ENCODE peak calls at places on chromosomes 16 and 17, in four cellular contexts. One of them, this sample, is unnamed.

GRCh38 chr16:31088459-31089183 is at the start of gene PRSS53:
- DNase-seq in upper lobe of left lung: no peak
- DNase-seq in SJSA1: no peak
- DNase-seq in adrenal gland: no peak
- DNase-seq in this sample: no peak

GRCh38 chr17:39197380-39198185 is at the start of gene CACNB1:
- DNase-seq in upper lobe of left lung: peak; percentile 92
- DNase-seq in SJSA1: peak; percentile 53
- DNase-seq in adrenal gland: peak; percentile 76
- DNase-seq in this sample: peak; percentile 83

GRCh38 chr16:86949116-86949515 is 368.1 kb downstream of the C16orf95 start:
- DNase-seq in upper lobe of left lung: no peak
- DNase-seq in SJSA1: no peak
- DNase-seq in adrenal gland: no peak
- DNase-seq in this sample: no peak

GRCh38 chr16:4016648-4017047 is 99.6 kb downstream of the ADCY9 start:
- DNase-seq in upper lobe of left lung: no peak
- DNase-seq in SJSA1: no peak
- DNase-seq in adrenal gland: no peak
- DNase-seq in this sample: no peak

GRCh38 chr17:3557768-3558583 is at the start of gene TRPV3:
- DNase-seq in upper lobe of left lung: peak; percentile 89
- DNase-seq in SJSA1: no peak
- DNase-seq in adrenal gland: no peak
- DNase-seq in this sample: no peak

GRCh38 chr17:65446838-65447526 is 114.5 kb downstream of the AXIN2 start:
- DNase-seq in upper lobe of left lung: no peak
- DNase-seq in SJSA1: no peak
- DNase-seq in adrenal gland: no peak
- DNase-seq in this sample: no peak

GRCh38 chr16:24069036-24069590 is 187.0 kb upstream of the CACNG3 start:
- DNase-seq in upper lobe of left lung: no peak
- DNase-seq in SJSA1: no peak
- DNase-seq in adrenal gland: no peak
- DNase-seq in this sample: no peak

GRCh38 chr16:75820672-75821071 is 94.4 kb upstream of the CPHXL start:
- DNase-seq in upper lobe of left lung: no peak
- DNase-seq in SJSA1: no peak
- DNase-seq in adrenal gland: no peak
- DNase-seq in this sample: no peak

GRCh38 chr17:27612160-27612767 is 18.7 kb upstream of the LGALS9 start:
- DNase-seq in upper lobe of left lung: no peak
- DNase-seq in SJSA1: no peak
- DNase-seq in adrenal gland: no peak
- DNase-seq in this sample: no peak

GRCh38 chr17:48972749-48973097 is 4.3 kb upstream of the GIP start:
- DNase-seq in upper lobe of left lung: no peak
- DNase-seq in SJSA1: no peak
- DNase-seq in adrenal gland: no peak
- DNase-seq in this sample: no peak

GRCh38 chr17:9239821-9240658 is 218.7 kb downstream of the NTN1 start:
- DNase-seq in upper lobe of left lung: peak; percentile 95
- DNase-seq in SJSA1: no peak
- DNase-seq in adrenal gland: peak; percentile 76
- DNase-seq in this sample: peak; percentile 83

GRCh38 chr16:28821874-28822519 is 802 bp upstream of the ATXN2L start:
- DNase-seq in upper lobe of left lung: no peak
- DNase-seq in SJSA1: no peak
- DNase-seq in adrenal gland: no peak
- DNase-seq in this sample: no peak

GRCh38 chr16:11029948-11030347 is 85.6 kb downstream of the CLEC16A start:
- DNase-seq in upper lobe of left lung: no peak
- DNase-seq in SJSA1: no peak
- DNase-seq in adrenal gland: no peak
- DNase-seq in this sample: no peak

GRCh38 chr17:78184868-78185267 is 2.0 kb downstream of the TK1 start:
- DNase-seq in upper lobe of left lung: no peak
- DNase-seq in SJSA1: no peak
- DNase-seq in adrenal gland: no peak
- DNase-seq in this sample: no peak

GRCh38 chr16:68592466-68593337 is 52.4 kb upstream of the CDH3 start:
- DNase-seq in upper lobe of left lung: no peak
- DNase-seq in SJSA1: no peak
- DNase-seq in adrenal gland: no peak
- DNase-seq in this sample: no peak

GRCh38 chr17:51154176-51154575 is 817 bp downstream of the NME1 start:
- DNase-seq in upper lobe of left lung: no peak
- DNase-seq in SJSA1: peak; percentile 28
- DNase-seq in adrenal gland: no peak
- DNase-seq in this sample: no peak

GRCh38 chr17:61307905-61308886 is 91.4 kb upstream of the TBX2 start:
- DNase-seq in upper lobe of left lung: no peak
- DNase-seq in SJSA1: peak; percentile 83
- DNase-seq in adrenal gland: no peak
- DNase-seq in this sample: peak; percentile 58

GRCh38 chr17:17153709-17154108 is 52.4 kb downstream of the PLD6 start:
- DNase-seq in upper lobe of left lung: no peak
- DNase-seq in SJSA1: no peak
- DNase-seq in adrenal gland: no peak
- DNase-seq in this sample: no peak

GRCh38 chr16:87317766-87318121 is 552 bp upstream of the C16orf95 start:
- DNase-seq in upper lobe of left lung: no peak
- DNase-seq in SJSA1: no peak
- DNase-seq in adrenal gland: peak; percentile 65
- DNase-seq in this sample: peak; percentile 51

GRCh38 chr17:64778367-64779290 is 116.5 kb upstream of the SMURF2 start:
- DNase-seq in upper lobe of left lung: peak; percentile 92
- DNase-seq in SJSA1: no peak
- DNase-seq in adrenal gland: no peak
- DNase-seq in this sample: no peak

GRCh38 chr16:88606146-88606757 is 32.1 kb upstream of the IL17C start:
- DNase-seq in upper lobe of left lung: no peak
- DNase-seq in SJSA1: no peak
- DNase-seq in adrenal gland: no peak
- DNase-seq in this sample: no peak

GRCh38 chr16:10835281-10835931 is 16.8 kb upstream of the TVP23A start:
- DNase-seq in upper lobe of left lung: no peak
- DNase-seq in SJSA1: no peak
- DNase-seq in adrenal gland: no peak
- DNase-seq in this sample: no peak

GRCh38 chr16:700684-701584 is 4.7 kb downstream of the FBXL16 start:
- DNase-seq in upper lobe of left lung: peak; percentile 91
- DNase-seq in SJSA1: no peak
- DNase-seq in adrenal gland: no peak
- DNase-seq in this sample: no peak

GRCh38 chr17:27488263-27488662 is 32.0 kb downstream of the KSR1 start:
- DNase-seq in upper lobe of left lung: no peak
- DNase-seq in SJSA1: no peak
- DNase-seq in adrenal gland: no peak
- DNase-seq in this sample: no peak

GRCh38 chr17:74415608-74416396 is 16.1 kb upstream of the GPRC5C start:
- DNase-seq in upper lobe of left lung: no peak
- DNase-seq in SJSA1: no peak
- DNase-seq in adrenal gland: no peak
- DNase-seq in this sample: no peak
- H3K4me1 ChIP-seq in upper lobe of left lung: no peaks in the 10 kb centered on the region
- H3K4me1 ChIP-seq in SJSA1: peaks cover 10% of the 10 kb centered on the region
- H3K4me1 ChIP-seq in adrenal gland: no peaks in the 10 kb centered on the region
- H3K4me1 ChIP-seq in this sample: no peaks in the 10 kb centered on the region

GRCh38 chr17:46120078-46120477 is 73.2 kb downstream of the KANSL1 start:
- DNase-seq in upper lobe of left lung: no peak
- DNase-seq in SJSA1: no peak
- DNase-seq in adrenal gland: no peak
- DNase-seq in this sample: no peak

GRCh38 chr17:46121165-46121764 is 72.0 kb downstream of the KANSL1 start:
- DNase-seq in upper lobe of left lung: no peak
- DNase-seq in SJSA1: no peak
- DNase-seq in adrenal gland: no peak
- DNase-seq in this sample: no peak

GRCh38 chr17:46121841-46122485 is 71.3 kb downstream of the KANSL1 start:
- DNase-seq in upper lobe of left lung: no peak
- DNase-seq in SJSA1: no peak
- DNase-seq in adrenal gland: no peak
- DNase-seq in this sample: no peak

GRCh38 chr17:46123607-46124006 is 69.6 kb downstream of the KANSL1 start:
- DNase-seq in upper lobe of left lung: no peak
- DNase-seq in SJSA1: no peak
- DNase-seq in adrenal gland: no peak
- DNase-seq in this sample: no peak

GRCh38 chr17:46122486-46122871 is 70.8 kb downstream of the KANSL1 start:
- DNase-seq in upper lobe of left lung: no peak
- DNase-seq in SJSA1: no peak
- DNase-seq in adrenal gland: no peak
- DNase-seq in this sample: no peak
- H3K4me1 ChIP-seq in upper lobe of left lung: peaks cover 55% of the 10 kb centered on the region
- H3K4me1 ChIP-seq in SJSA1: no peaks in the 10 kb centered on the region
- H3K4me1 ChIP-seq in adrenal gland: peaks cover 8% of the 10 kb centered on the region
- H3K4me1 ChIP-seq in this sample: no peaks in the 10 kb centered on the region

DNA sequence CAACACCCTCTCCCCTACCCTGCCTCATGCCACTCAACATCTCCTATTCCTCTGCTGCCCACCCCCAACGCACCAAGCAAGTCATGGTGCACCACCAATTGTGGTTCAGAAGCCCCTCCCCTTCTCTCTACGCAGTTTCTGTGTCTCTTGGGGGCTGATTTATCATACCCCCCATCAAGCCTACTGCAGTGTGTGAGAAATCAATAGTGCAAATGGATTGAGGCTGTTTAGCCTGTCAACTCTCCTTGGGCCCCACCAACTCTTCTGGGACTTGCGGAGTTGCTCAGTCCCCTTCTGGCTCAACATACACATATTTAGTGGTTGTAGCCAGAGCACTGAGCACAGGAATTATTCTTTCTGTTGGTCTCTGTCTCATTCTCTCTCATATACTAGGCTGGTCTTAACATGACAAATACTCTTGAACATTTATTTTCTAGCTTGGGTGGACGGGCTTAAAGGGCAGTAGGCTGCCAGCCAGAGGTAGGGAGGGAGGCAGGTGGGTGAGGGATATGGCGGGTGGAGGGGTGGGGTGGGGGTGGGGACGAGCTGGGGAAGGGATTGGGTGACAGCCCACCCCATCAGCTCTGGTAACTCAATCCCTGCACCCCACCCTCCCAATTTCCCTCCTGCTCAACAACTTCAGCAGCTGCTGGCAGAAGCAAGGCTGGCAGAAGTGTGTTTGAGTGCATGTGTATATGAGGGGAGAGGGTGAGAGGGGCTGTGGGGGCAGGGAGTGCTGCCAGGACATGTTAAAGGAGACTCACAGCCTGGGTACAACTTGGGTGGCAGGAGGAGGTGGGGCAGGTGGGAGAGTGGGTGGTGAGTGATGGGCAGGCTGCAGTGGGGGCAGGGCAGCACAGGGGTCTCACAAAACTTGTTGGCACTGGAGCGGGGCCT is 4.9 kb downstream of the RARA start:
- DNase-seq in upper lobe of left lung: no peak
- DNase-seq in SJSA1: no peak
- DNase-seq in adrenal gland: no peak
- DNase-seq in this sample: peak; percentile 12
- H3K4me1 ChIP-seq in upper lobe of left lung: peaks cover 89% of the 10 kb centered on the region
- H3K4me1 ChIP-seq in SJSA1: peaks cover 90% of the 10 kb centered on the region
- H3K4me1 ChIP-seq in adrenal gland: peaks cover 46% of the 10 kb centered on the region
- H3K4me1 ChIP-seq in this sample: peaks cover 12% of the 10 kb centered on the region

DNA sequence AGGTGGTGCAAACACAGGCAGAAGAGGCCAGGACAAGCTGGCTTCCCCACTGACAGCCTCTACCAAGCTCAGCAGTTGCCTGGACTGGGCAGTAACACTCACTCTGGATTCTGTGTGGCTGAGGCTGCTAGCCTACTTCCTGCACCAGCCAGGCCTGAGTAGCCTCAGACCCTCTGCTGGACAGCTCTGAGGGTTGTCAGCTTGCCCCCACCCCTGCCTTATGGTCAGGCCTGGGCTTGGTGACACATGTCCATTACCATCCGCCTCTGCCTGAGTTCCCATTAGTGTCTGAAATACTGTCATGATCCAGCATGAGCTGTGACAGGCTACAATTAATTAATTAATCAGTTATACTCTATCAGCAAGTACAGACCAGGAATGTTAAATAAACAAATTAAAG is 534.2 kb upstream of the CDH5 start:
- DNase-seq in upper lobe of left lung: no peak
- DNase-seq in SJSA1: no peak
- DNase-seq in adrenal gland: no peak
- DNase-seq in this sample: no peak
- H3K4me1 ChIP-seq in upper lobe of left lung: no peaks in the 10 kb centered on the region
- H3K4me1 ChIP-seq in SJSA1: no peaks in the 10 kb centered on the region
- H3K4me1 ChIP-seq in adrenal gland: peaks cover 3% of the 10 kb centered on the region
- H3K4me1 ChIP-seq in this sample: no peaks in the 10 kb centered on the region

DNA sequence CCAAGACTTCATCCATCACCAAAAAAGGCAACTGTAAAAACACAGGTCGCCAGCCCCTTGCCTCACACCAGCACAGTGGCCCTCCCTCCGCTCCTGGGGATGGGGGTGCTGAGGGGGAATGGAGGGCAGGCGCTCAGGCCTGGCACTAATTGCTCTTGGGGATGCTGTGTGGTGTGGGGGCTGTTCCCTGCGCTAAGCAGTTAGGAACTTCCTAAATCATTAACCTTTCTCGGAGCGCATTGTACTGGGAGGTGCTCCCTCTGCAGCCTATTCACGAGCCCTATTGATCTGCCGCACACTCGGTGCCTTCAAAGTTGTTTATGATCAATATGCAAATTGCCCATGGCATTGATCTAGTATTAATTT is 199.9 kb downstream of the ZFHX3 start:
- DNase-seq in upper lobe of left lung: no peak
- DNase-seq in SJSA1: no peak
- DNase-seq in adrenal gland: no peak
- DNase-seq in this sample: no peak
- H3K4me1 ChIP-seq in upper lobe of left lung: peaks cover 26% of the 10 kb centered on the region
- H3K4me1 ChIP-seq in SJSA1: peaks cover 26% of the 10 kb centered on the region
- H3K4me1 ChIP-seq in adrenal gland: peaks cover 15% of the 10 kb centered on the region
- H3K4me1 ChIP-seq in this sample: peaks cover 11% of the 10 kb centered on the region